ENCODE peak calls at places on chromosome 2, in six cellular contexts. K is lower lobe of right lung, H is fibroblast of mammary gland, L is AG04449, W is lung, M is GM23248. T is an unnamed sample.

GRCh38 chr2:61536086-61536722 is 2.0 kb downstream of the XPO1 start:
- DNase-seq in M (peak), W (no peak), L (no peak), H (peak), K (no peak), T (peak)

GRCh38 chr2:32680937-32681336 is 53.1 kb downstream of the TTC27 start:
- DNase-seq in K (no peak), L (no peak), H (peak), W (no peak), M (peak), T (no peak)

GRCh38 chr2:147045113-147045512 is 799.7 kb upstream of the ACVR2A start:
- DNase-seq in L (no peak), K (no peak), M (peak), W (peak), H (peak), T (peak)

GRCh38 chr2:173935305-173935704 is 29.9 kb downstream of the SP3 start:
- DNase-seq in L (no peak), H (no peak), K (no peak), M (no peak), W (no peak), T (no peak)

GRCh38 chr2:164479460-164479859 is 141.8 kb downstream of the GRB14 start:
- DNase-seq in K (no peak), W (no peak), M (peak), L (no peak), H (peak), T (peak)

GRCh38 chr2:214504599-214505376 is 93.9 kb downstream of the VWC2L start:
- DNase-seq in M (no peak), L (no peak), W (no peak), H (no peak), K (no peak), T (no peak)

GRCh38 chr2:129936334-129936934 is 43.0 kb upstream of the RAB6C start:
- DNase-seq in H (peak), M (peak), K (no peak), L (no peak), W (no peak), T (peak)

GRCh38 chr2:109103286-109103685 is 25.7 kb upstream of the SH3RF3 start:
- DNase-seq in W (no peak), K (no peak), L (no peak), H (no peak), M (no peak), T (no peak)

GRCh38 chr2:235807347-235807746 is 313.5 kb downstream of the AGAP1 start:
- DNase-seq in M (no peak), K (no peak), H (no peak), W (no peak), L (no peak), T (no peak)

GRCh38 chr2:113175101-113175628 is 1.4 kb downstream of the PSD4 start:
- DNase-seq in L (no peak), H (no peak), W (no peak), M (no peak), K (no peak), T (no peak)

GRCh38 chr2:43114210-43114609 is 112.2 kb downstream of the ZFP36L2 start:
- DNase-seq in K (no peak), L (no peak), H (no peak), W (no peak), M (no peak), T (peak)

GRCh38 chr2:10864888-10865551 is 46.7 kb upstream of the KCNF1 start:
- DNase-seq in L (no peak), H (no peak), K (no peak), M (no peak), W (no peak), T (no peak)

GRCh38 chr2:240798327-240798905 is 21.6 kb downstream of the KIF1A start:
- DNase-seq in W (no peak), K (no peak), L (no peak), M (no peak), H (no peak), T (no peak)

GRCh38 chr2:199739413-199740110 is 111.4 kb downstream of the FTCDNL1 start:
- DNase-seq in K (peak), H (peak), M (peak), L (no peak), W (peak), T (peak)

GRCh38 chr2:218020281-218020680 is 17.5 kb upstream of the TNS1 start:
- DNase-seq in L (no peak), H (no peak), K (no peak), M (no peak), W (no peak), T (no peak)

GRCh38 chr2:46535360-46535759 is 56.0 kb downstream of the TMEM247 start:
- DNase-seq in W (no peak), K (no peak), L (no peak), M (no peak), H (no peak), T (no peak)

GRCh38 chr2:127664065-127664894 is 11.1 kb downstream of the LIMS2 start:
- DNase-seq in K (peak), M (peak), W (no peak), H (no peak), L (no peak), T (no peak)

GRCh38 chr2:11242545-11243174 is 87.4 kb downstream of the SLC66A3 start:
- DNase-seq in K (no peak), L (no peak), W (no peak), H (no peak), M (no peak), T (no peak)

GRCh38 chr2:173752152-173752551 is 213.0 kb downstream of the SP3 start:
- DNase-seq in L (no peak), W (no peak), K (no peak), M (peak), H (peak), T (no peak)

GRCh38 chr2:118577202-118577601 is 270.2 kb downstream of the EN1 start:
- DNase-seq in K (no peak), W (no peak), L (no peak), M (peak), H (peak), T (peak)

GRCh38 chr2:134738150-134738865 is 19.5 kb upstream of the TMEM163 start:
- DNase-seq in W (no peak), M (no peak), L (no peak), H (no peak), K (no peak), T (peak)

GRCh38 chr2:72146357-72147302 is 1.0 kb downstream of the CYP26B1 start:
- DNase-seq in K (peak), L (no peak), W (peak), M (no peak), H (no peak), T (no peak)

GRCh38 chr2:72144412-72144745 is 3.3 kb downstream of the CYP26B1 start:
- DNase-seq in L (no peak), M (no peak), H (no peak), K (no peak), W (no peak), T (peak)

GRCh38 chr2:72144746-72145657 is 2.7 kb downstream of the CYP26B1 start:
- DNase-seq in H (no peak), K (no peak), M (peak), W (peak), L (no peak), T (peak)

GRCh38 chr2:72147303-72147970 is at the start of gene CYP26B1:
- DNase-seq in H (no peak), M (peak), W (peak), K (peak), L (no peak), T (peak)

DNA sequence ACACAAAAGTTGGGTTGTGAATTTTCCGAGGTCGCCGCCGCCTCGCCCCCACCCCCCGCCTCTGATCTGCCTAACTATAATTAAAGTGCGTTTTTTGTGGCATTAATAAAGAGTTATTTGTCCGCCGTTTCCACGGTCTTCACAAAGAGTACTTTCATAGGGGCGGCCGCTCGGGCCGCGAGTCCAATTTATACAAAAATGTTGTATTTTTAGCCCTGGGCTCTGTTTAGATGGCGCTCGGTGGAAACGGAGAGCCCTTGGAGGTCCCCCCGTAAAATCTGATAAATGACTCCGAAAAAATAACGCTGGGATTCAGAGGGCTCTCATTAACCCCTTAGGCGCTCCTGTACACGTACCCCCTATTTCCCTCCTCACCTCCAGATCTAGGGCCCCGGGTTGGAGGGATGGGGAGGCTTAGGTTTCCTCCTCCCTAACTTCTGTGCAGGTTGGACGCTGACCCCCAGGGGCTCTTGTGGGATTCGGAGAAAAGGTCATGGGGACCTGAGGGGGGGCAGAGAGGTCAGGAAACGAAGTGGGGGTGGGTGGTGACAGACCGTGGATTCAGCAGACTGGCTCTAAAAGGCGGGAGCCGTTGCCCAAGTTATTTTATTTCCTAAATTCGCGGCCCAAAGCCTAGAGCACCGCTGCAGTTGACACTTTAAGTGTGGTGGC is 1.9 kb downstream of the CYP26B1 start:
- DNase-seq in K (no peak), H (no peak), M (peak), W (peak), L (no peak), T (peak)
- H3K4me3 ChIP-seq in K (peak), H (no peak), M (peak), W (no peak), L (no peak), T (peak)

GRCh38 chr2:139872503-139872902 is 1092.3 kb upstream of the NXPH2 start:
- DNase-seq in W (no peak), M (no peak), H (no peak), K (no peak), L (no peak), T (no peak)

GRCh38 chr2:139872032-139872431 is 1091.8 kb upstream of the NXPH2 start:
- DNase-seq in K (no peak), M (no peak), W (no peak), H (no peak), L (no peak), T (no peak)

GRCh38 chr2:139864821-139865302 is 1084.7 kb upstream of the NXPH2 start:
- DNase-seq in K (no peak), W (no peak), H (no peak), M (no peak), L (no peak), T (peak)

GRCh38 chr2:139867601-139868226 is 1087.5 kb upstream of the NXPH2 start:
- DNase-seq in W (no peak), H (no peak), L (no peak), M (no peak), K (no peak), T (no peak)
- H3K4me3 ChIP-seq in W (no peak), H (no peak), L (no peak), M (no peak), K (no peak), T (no peak)

GRCh38 chr2:71330585-71331330 is 824 bp upstream of the ZNF638 start:
- DNase-seq in K (no peak), W (no peak), L (no peak), M (no peak), H (no peak), T (peak)
- H3K4me3 ChIP-seq in K (peak), W (no peak), L (no peak), M (peak), H (no peak), T (peak)

GRCh38 chr2:64819371-64819770 is 165.7 kb upstream of the SERTAD2 start:
- DNase-seq in K (no peak), L (no peak), H (peak), M (no peak), W (no peak), T (no peak)
- H3K4me3 ChIP-seq in K (no peak), L (no peak), H (no peak), M (no peak), W (no peak), T (no peak)

GRCh38 chr2:1742300-1742679 is 2.0 kb downstream of the PXDN start:
- DNase-seq in M (no peak), H (peak), L (no peak), W (peak), K (no peak), T (no peak)
- H3K4me3 ChIP-seq in M (peak), H (peak), L (peak), W (no peak), K (peak), T (peak)

DNA sequence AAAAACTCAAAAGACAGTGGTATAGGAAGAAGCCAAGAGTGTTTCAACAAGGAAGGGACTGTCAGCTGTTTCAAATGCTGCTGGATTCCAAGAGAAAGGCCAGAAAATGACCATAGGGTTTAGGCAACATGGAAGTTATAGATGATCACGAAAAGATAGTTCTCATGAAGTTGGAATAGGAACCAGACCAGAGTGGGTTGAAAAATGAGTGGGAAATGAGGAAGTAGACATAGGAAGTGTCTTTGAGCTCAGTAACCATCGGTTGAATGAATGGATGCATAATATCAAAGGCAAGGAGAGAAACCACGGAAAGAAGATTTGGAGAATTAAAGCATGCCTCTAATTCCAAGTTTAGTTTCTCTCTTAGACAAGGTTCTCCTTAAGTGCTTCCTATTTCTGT is 1.3 kb downstream of the NCAPH start:
- DNase-seq in M (no peak), L (no peak), W (no peak), H (no peak), K (no peak), T (no peak)
- H3K4me3 ChIP-seq in M (peak), L (peak), W (no peak), H (peak), K (no peak), T (no peak)

GRCh38 chr2:135820003-135820618 is 16.9 kb downstream of the LCT start:
- DNase-seq in L (no peak), H (peak), W (no peak), K (no peak), M (peak), T (peak)
- H3K4me3 ChIP-seq in L (no peak), H (no peak), W (no peak), K (no peak), M (no peak), T (no peak)